ENCODE peak calls at places on chromosome 1, in nine cellular contexts. Y is gastrocnemius medialis; E is psoas muscle; W is CD8-positive, alpha-beta T cell; P is mucosa of descending colon; J is prostate gland; U is tibial artery; B is fibroblast of lung; F is cardiac muscle cell. N is an unnamed sample.

GRCh38 chr1:67441183-67441582 is 11.0 kb upstream of the SERBP1 start:
- DNase-seq in Y (peak; percentile 10), E (no peak), W (peak; percentile 18), P (peak; percentile 42), J (no peak), U (peak; percentile 60), B (peak; percentile 59), F (peak; percentile 74), N (peak; percentile 67)

GRCh38 chr1:167483790-167484189 is 34.5 kb downstream of the CD247 start:
- DNase-seq in Y (no peak), E (no peak), W (no peak), P (no peak), J (no peak), U (no peak), B (no peak), F (no peak), N (no peak)

GRCh38 chr1:167635941-167636340 is 5.9 kb downstream of the RCSD1 start:
- DNase-seq in Y (no peak), E (no peak), W (no peak), P (no peak), J (no peak), U (no peak), B (no peak), F (no peak), N (no peak)

GRCh38 chr1:21815724-21816311 is 3.8 kb downstream of the LDLRAD2 start:
- DNase-seq in Y (no peak), E (peak; percentile 70), W (no peak), P (no peak), J (no peak), U (no peak), B (peak; percentile 20), F (no peak), N (no peak)

GRCh38 chr1:228964178-228964819 is 229.0 kb downstream of the RHOU start:
- DNase-seq in Y (no peak), E (no peak), W (no peak), P (no peak), J (no peak), U (peak; percentile 55), B (peak; percentile 92), F (no peak), N (peak; percentile 32)

GRCh38 chr1:214476958-214477870 is 74.2 kb downstream of the PTPN14 start:
- DNase-seq in Y (no peak), E (no peak), W (no peak), P (no peak), J (peak; percentile 43), U (no peak), B (peak; percentile 99), F (peak; percentile 57), N (no peak)

GRCh38 chr1:229803601-229804217 is 177.7 kb downstream of the URB2 start:
- DNase-seq in Y (no peak), E (no peak), W (no peak), P (peak; percentile 18), J (peak; percentile 12), U (no peak), B (no peak), F (no peak), N (peak; percentile 49)

GRCh38 chr1:161209790-161210409 is 5.2 kb upstream of the FCER1G start:
- DNase-seq in Y (peak; percentile 62), E (peak; percentile 86), W (peak; percentile 48), P (peak; percentile 78), J (peak; percentile 52), U (peak; percentile 77), B (peak; percentile 55), F (peak; percentile 89), N (peak; percentile 87)

GRCh38 chr1:117017648-117018047 is 16.1 kb downstream of the CD101 start:
- DNase-seq in Y (no peak), E (no peak), W (no peak), P (no peak), J (no peak), U (no peak), B (peak; percentile 39), F (no peak), N (no peak)

GRCh38 chr1:162680419-162681126 is 48.3 kb downstream of the DDR2 start:
- DNase-seq in Y (no peak), E (no peak), W (no peak), P (no peak), J (no peak), U (no peak), B (peak; percentile 48), F (no peak), N (no peak)

GRCh38 chr1:198741744-198742143 is 102.9 kb downstream of the PTPRC start:
- DNase-seq in Y (no peak), E (peak; percentile 17), W (no peak), P (no peak), J (no peak), U (no peak), B (peak; percentile 42), F (no peak), N (no peak)

GRCh38 chr1:35188578-35189392 is 4.2 kb downstream of the SFPQ start:
- DNase-seq in Y (no peak), E (no peak), W (no peak), P (no peak), J (no peak), U (no peak), B (no peak), F (no peak), N (peak; percentile 56)

GRCh38 chr1:165610866-165611265 is 20.2 kb upstream of the MGST3 start:
- DNase-seq in Y (no peak), E (no peak), W (no peak), P (no peak), J (no peak), U (no peak), B (no peak), F (no peak), N (no peak)

GRCh38 chr1:37036667-37037053 is 2.3 kb upstream of the GRIK3 start:
- DNase-seq in Y (no peak), E (no peak), W (no peak), P (no peak), J (no peak), U (no peak), B (no peak), F (no peak), N (no peak)

GRCh38 chr1:197224160-197224559 is 43.9 kb upstream of the CRB1 start:
- DNase-seq in Y (no peak), E (no peak), W (no peak), P (no peak), J (no peak), U (no peak), B (no peak), F (no peak), N (no peak)

GRCh38 chr1:106568161-106568560 is 488.3 kb upstream of the PRMT6 start:
- DNase-seq in Y (no peak), E (no peak), W (no peak), P (no peak), J (no peak), U (no peak), B (no peak), F (no peak), N (no peak)
- H3K9me3 ChIP-seq in Y (no peaks in the 10 kb centered on the region), E (no peaks in the 10 kb centered on the region), W (no peaks in the 10 kb centered on the region), P (no peaks in the 10 kb centered on the region), J (no peaks in the 10 kb centered on the region), U (no peaks in the 10 kb centered on the region), B (no peaks in the 10 kb centered on the region), F (no peaks in the 10 kb centered on the region), N (no peaks in the 10 kb centered on the region)

DNA sequence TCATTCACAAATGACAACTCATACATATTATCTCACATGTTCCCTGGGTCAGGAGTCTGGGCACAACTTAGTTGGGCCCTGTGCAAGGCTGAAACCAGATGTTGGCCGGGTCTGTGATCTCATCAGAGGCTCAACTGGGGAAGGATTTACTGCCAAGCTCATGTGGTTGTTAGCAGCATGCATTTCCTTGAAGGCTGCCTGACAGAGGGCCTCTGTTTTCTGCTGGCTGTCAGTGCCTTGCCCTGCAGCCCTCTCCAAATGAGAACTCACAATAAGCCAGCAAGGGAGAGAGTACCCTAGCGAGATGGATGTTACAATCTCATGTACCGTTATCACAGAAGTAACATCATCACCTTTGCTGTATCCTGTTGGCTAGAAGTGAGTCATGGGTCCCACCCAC is 23.9 kb downstream of the AJAP1 start:
- DNase-seq in Y (no peak), E (no peak), W (no peak), P (no peak), J (no peak), U (no peak), B (no peak), F (no peak), N (no peak)
- H3K9me3 ChIP-seq in Y (no peaks in the 10 kb centered on the region), E (no peaks in the 10 kb centered on the region), W (no peaks in the 10 kb centered on the region), P (peaks cover 14% of the 10 kb centered on the region), J (no peaks in the 10 kb centered on the region), U (no peaks in the 10 kb centered on the region), B (no peaks in the 10 kb centered on the region), F (no peaks in the 10 kb centered on the region), N (no peaks in the 10 kb centered on the region)

DNA sequence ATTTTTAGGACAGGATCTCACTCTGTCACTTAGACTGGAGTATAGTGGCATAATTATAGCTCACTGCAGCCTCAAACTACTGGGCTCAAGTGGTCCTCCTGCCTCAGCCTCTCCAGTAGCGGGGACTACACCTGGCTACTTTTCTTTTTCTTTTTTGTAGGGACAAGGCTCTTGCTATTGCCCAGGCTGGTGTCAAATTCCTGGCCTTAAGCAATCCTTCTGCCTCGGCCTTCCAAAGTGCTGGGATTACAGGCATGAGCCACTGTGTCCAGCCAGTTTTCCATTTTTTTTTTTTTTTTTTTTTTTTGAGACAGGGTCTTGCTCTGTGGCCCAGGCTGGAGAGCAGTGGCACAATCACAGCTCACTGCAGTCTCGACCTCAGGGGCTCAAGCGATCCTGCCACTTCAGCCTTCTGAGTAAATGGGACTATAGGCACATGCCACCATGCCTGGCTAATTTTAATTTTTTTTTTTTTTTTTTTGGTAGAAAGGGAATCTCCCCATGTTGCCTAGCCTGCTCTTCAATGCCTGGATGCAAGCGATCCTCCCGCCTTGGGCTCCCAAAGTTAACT is 20.6 kb upstream of the CEP85 start:
- DNase-seq in Y (no peak), E (no peak), W (no peak), P (no peak), J (no peak), U (no peak), B (no peak), F (no peak), N (no peak)
- H3K9me3 ChIP-seq in Y (no peaks in the 10 kb centered on the region), E (no peaks in the 10 kb centered on the region), W (no peaks in the 10 kb centered on the region), P (no peaks in the 10 kb centered on the region), J (no peaks in the 10 kb centered on the region), U (no peaks in the 10 kb centered on the region), B (no peaks in the 10 kb centered on the region), F (no peaks in the 10 kb centered on the region), N (no peaks in the 10 kb centered on the region)

GRCh38 chr1:227654431-227654830 is 80.7 kb downstream of the JMJD4 start:
- DNase-seq in Y (no peak), E (no peak), W (no peak), P (no peak), J (no peak), U (no peak), B (no peak), F (no peak), N (no peak)

DNA sequence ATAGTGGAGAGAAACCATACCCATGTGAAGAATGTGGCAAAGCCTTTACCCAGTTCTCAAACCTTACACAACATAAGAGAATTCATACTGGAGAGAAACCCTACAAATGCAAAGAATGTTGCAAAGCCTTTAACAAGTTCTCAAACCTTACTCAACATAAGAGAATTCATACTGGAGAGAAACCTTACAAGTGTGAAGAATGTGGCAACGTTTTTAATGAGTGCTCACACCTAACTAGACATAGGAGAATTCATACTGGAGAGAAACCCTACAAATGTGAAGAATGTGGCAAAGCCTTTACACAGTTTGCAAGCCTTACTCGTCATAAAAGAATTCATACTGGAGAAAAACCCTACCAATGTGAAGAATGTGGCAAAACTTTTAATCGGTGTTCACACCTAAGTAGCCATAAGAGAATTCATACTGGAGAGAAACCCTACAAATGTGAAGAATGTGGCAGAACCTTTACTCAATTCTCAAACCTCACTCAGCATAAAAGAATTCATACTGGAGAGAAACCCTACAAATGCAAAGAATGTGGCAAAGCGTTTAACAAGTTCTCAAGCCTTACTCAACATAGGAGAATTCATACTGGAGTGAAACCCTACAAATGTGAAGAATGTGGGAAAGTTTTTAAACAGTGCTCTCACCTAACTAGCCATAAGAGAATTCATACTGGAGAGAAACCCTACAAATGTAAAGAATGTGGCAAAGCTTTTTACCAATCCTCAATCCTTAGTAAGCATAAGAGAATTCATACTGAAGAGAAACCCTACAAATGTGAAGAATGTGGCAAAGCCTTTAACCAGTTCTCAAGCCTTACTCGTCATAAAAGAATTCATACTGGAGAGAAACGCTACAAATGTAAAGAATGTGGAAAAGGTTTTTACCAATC is 80.0 kb downstream of the JMJD4 start:
- DNase-seq in Y (no peak), E (no peak), W (no peak), P (no peak), J (no peak), U (no peak), B (no peak), F (no peak), N (no peak)
- H3K9me3 ChIP-seq in Y (peaks cover 98% of the 10 kb centered on the region), E (peaks cover 97% of the 10 kb centered on the region), W (peaks cover 54% of the 10 kb centered on the region), P (peaks cover 100% of the 10 kb centered on the region), J (peaks cover 6% of the 10 kb centered on the region), U (peaks cover 27% of the 10 kb centered on the region), B (peaks cover 5% of the 10 kb centered on the region), F (peaks cover 22% of the 10 kb centered on the region), N (peaks cover 69% of the 10 kb centered on the region)